ENCODE peak calls at places on chromosomes 16 and 17, in six cellular contexts. One of them, this sample, is unnamed.
A peak's percentile ranks its signal among the peaks of the same experiment; 100 is the strongest.

GRCh38 chr17:18139949-18140348 is 31.4 kb downstream of the MYO15A start:
- DNase-seq in mammary epithelial cell: no peak
- DNase-seq in transverse colon: no peak
- DNase-seq in fibroblast of the aortic adventitia: peak; percentile 16
- DNase-seq in cardiac fibroblast: peak; percentile 33
- DNase-seq in fibroblast of lung: no peak
- DNase-seq in this sample: no peak

GRCh38 chr17:68197091-68197996 is 50.5 kb upstream of the AMZ2 start:
- DNase-seq in mammary epithelial cell: no peak
- DNase-seq in transverse colon: peak; percentile 36
- DNase-seq in fibroblast of the aortic adventitia: no peak
- DNase-seq in cardiac fibroblast: no peak
- DNase-seq in fibroblast of lung: no peak
- DNase-seq in this sample: no peak

GRCh38 chr17:65916425-65916824 is 275.5 kb downstream of the CEP112 start:
- DNase-seq in mammary epithelial cell: no peak
- DNase-seq in transverse colon: no peak
- DNase-seq in fibroblast of the aortic adventitia: no peak
- DNase-seq in cardiac fibroblast: no peak
- DNase-seq in fibroblast of lung: no peak
- DNase-seq in this sample: no peak

GRCh38 chr17:62134397-62134796 is 69.3 kb upstream of the MED13 start:
- DNase-seq in mammary epithelial cell: no peak
- DNase-seq in transverse colon: no peak
- DNase-seq in fibroblast of the aortic adventitia: peak; percentile 6
- DNase-seq in cardiac fibroblast: peak; percentile 27
- DNase-seq in fibroblast of lung: peak; percentile 59
- DNase-seq in this sample: no peak

GRCh38 chr17:15928286-15928785 is 16.6 kb upstream of the ADORA2B start:
- DNase-seq in mammary epithelial cell: no peak
- DNase-seq in transverse colon: no peak
- DNase-seq in fibroblast of the aortic adventitia: peak; percentile 52
- DNase-seq in cardiac fibroblast: no peak
- DNase-seq in fibroblast of lung: no peak
- DNase-seq in this sample: no peak

GRCh38 chr16:67942200-67942509 is 1.8 kb downstream of the LCAT start:
- DNase-seq in mammary epithelial cell: no peak
- DNase-seq in transverse colon: no peak
- DNase-seq in fibroblast of the aortic adventitia: peak; percentile 30
- DNase-seq in cardiac fibroblast: peak; percentile 39
- DNase-seq in fibroblast of lung: no peak
- DNase-seq in this sample: no peak

GRCh38 chr17:66716236-66717026 is 118.5 kb upstream of the CACNG5 start:
- DNase-seq in mammary epithelial cell: no peak
- DNase-seq in transverse colon: no peak
- DNase-seq in fibroblast of the aortic adventitia: peak; percentile 34
- DNase-seq in cardiac fibroblast: no peak
- DNase-seq in fibroblast of lung: peak; percentile 39
- DNase-seq in this sample: no peak

GRCh38 chr16:6081320-6081976 is 983.9 kb upstream of the EEF2KMT start:
- DNase-seq in mammary epithelial cell: peak; percentile 9
- DNase-seq in transverse colon: peak; percentile 37
- DNase-seq in fibroblast of the aortic adventitia: no peak
- DNase-seq in cardiac fibroblast: peak; percentile 3
- DNase-seq in fibroblast of lung: peak; percentile 9
- DNase-seq in this sample: peak; percentile 67

GRCh38 chr17:14329900-14330491 is 29.1 kb downstream of the HS3ST3B1 start:
- DNase-seq in mammary epithelial cell: no peak
- DNase-seq in transverse colon: no peak
- DNase-seq in fibroblast of the aortic adventitia: no peak
- DNase-seq in cardiac fibroblast: no peak
- DNase-seq in fibroblast of lung: no peak
- DNase-seq in this sample: no peak

GRCh38 chr17:14330492-14330920 is 29.6 kb downstream of the HS3ST3B1 start:
- DNase-seq in mammary epithelial cell: no peak
- DNase-seq in transverse colon: peak; percentile 12
- DNase-seq in fibroblast of the aortic adventitia: no peak
- DNase-seq in cardiac fibroblast: no peak
- DNase-seq in fibroblast of lung: peak; percentile 42
- DNase-seq in this sample: no peak

GRCh38 chr17:14332331-14332730 is 31.4 kb downstream of the HS3ST3B1 start:
- DNase-seq in mammary epithelial cell: no peak
- DNase-seq in transverse colon: no peak
- DNase-seq in fibroblast of the aortic adventitia: no peak
- DNase-seq in cardiac fibroblast: no peak
- DNase-seq in fibroblast of lung: no peak
- DNase-seq in this sample: no peak

GRCh38 chr17:14331982-14332298 is 31.1 kb downstream of the HS3ST3B1 start:
- DNase-seq in mammary epithelial cell: no peak
- DNase-seq in transverse colon: no peak
- DNase-seq in fibroblast of the aortic adventitia: no peak
- DNase-seq in cardiac fibroblast: no peak
- DNase-seq in fibroblast of lung: no peak
- DNase-seq in this sample: no peak

DNA sequence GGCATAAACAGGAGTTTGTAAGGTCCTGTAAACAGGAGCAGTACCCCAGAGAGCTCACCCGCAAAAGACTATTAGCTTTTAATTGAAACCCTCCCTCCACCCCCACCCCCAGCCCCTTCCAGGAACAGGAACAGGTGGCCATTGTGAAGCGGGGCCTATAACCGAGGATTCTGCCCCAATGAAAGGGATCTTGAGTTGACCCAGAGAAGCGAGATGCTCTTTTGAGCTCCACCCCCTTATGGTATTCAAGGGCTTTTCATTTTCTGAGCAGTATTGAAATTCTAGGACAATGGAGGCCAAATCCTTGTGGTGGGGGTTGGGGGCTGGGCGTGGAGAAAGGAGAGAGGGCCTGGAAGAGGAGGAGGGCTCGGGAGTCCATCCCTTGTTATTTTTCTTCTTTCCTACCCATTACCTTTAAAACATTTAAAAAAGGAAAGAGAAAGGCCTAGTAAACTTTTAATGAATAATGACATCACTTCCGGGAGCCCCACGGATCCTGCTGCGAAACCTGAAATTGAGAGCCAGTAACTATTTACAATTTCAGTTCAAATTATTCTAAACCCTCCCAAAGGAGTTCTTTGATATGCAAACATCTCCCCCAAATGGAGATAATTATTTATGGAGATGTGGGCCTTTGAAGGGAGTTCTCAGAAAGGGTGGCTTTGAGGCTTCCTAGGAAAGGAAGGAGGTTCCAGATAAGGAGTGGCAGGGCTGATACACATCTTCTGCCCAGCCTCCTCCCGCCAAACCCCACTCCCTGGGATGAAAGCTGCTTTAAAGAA is 30.5 kb downstream of the HS3ST3B1 start:
- DNase-seq in mammary epithelial cell: no peak
- DNase-seq in transverse colon: no peak
- DNase-seq in fibroblast of the aortic adventitia: no peak
- DNase-seq in cardiac fibroblast: no peak
- DNase-seq in fibroblast of lung: no peak
- DNase-seq in this sample: no peak
- H3K4me3 ChIP-seq in mammary epithelial cell: no peak overlapping the region
- H3K4me3 ChIP-seq in transverse colon: no peak overlapping the region
- H3K4me3 ChIP-seq in fibroblast of the aortic adventitia: no peak overlapping the region
- H3K4me3 ChIP-seq in cardiac fibroblast: no peak overlapping the region
- H3K4me3 ChIP-seq in fibroblast of lung: no peak overlapping the region
- H3K4me3 ChIP-seq in this sample: no peak overlapping the region

GRCh38 chr17:51850206-51850605 is 308.3 kb downstream of the CA10 start:
- DNase-seq in mammary epithelial cell: no peak
- DNase-seq in transverse colon: no peak
- DNase-seq in fibroblast of the aortic adventitia: no peak
- DNase-seq in cardiac fibroblast: no peak
- DNase-seq in fibroblast of lung: no peak
- DNase-seq in this sample: no peak
- TF ChIP-seq CTCF in mammary epithelial cell: peak; percentile 16
- TF ChIP-seq CTCF in transverse colon: no peak
- TF ChIP-seq CTCF in fibroblast of the aortic adventitia: no peak
- TF ChIP-seq CTCF in cardiac fibroblast: no peak
- TF ChIP-seq CTCF in fibroblast of lung: no peak
- TF ChIP-seq CTCF in this sample: no peak

GRCh38 chr16:54287018-54287757 is 601 bp upstream of the IRX3 start:
- DNase-seq in mammary epithelial cell: no peak
- DNase-seq in transverse colon: no peak
- DNase-seq in fibroblast of the aortic adventitia: no peak
- DNase-seq in cardiac fibroblast: no peak
- DNase-seq in fibroblast of lung: no peak
- DNase-seq in this sample: no peak

GRCh38 chr16:54288592-54289241 is 2.1 kb upstream of the IRX3 start:
- DNase-seq in mammary epithelial cell: no peak
- DNase-seq in transverse colon: no peak
- DNase-seq in fibroblast of the aortic adventitia: no peak
- DNase-seq in cardiac fibroblast: no peak
- DNase-seq in fibroblast of lung: no peak
- DNase-seq in this sample: no peak

GRCh38 chr16:54286330-54287017 is at the start of gene IRX3:
- DNase-seq in mammary epithelial cell: peak; percentile 94
- DNase-seq in transverse colon: peak; percentile 13
- DNase-seq in fibroblast of the aortic adventitia: peak; percentile 87
- DNase-seq in cardiac fibroblast: peak; percentile 94
- DNase-seq in fibroblast of lung: peak; percentile 84
- DNase-seq in this sample: no peak

GRCh38 chr16:54289242-54290051 is 2.9 kb upstream of the IRX3 start:
- DNase-seq in mammary epithelial cell: no peak
- DNase-seq in transverse colon: no peak
- DNase-seq in fibroblast of the aortic adventitia: no peak
- DNase-seq in cardiac fibroblast: no peak
- DNase-seq in fibroblast of lung: no peak
- DNase-seq in this sample: no peak

GRCh38 chr16:54287758-54288591 is 1.4 kb upstream of the IRX3 start:
- DNase-seq in mammary epithelial cell: no peak
- DNase-seq in transverse colon: no peak
- DNase-seq in fibroblast of the aortic adventitia: no peak
- DNase-seq in cardiac fibroblast: peak; percentile 9
- DNase-seq in fibroblast of lung: no peak
- DNase-seq in this sample: no peak
- H3K4me3 ChIP-seq in mammary epithelial cell: peak overlapping the region; percentile 66
- H3K4me3 ChIP-seq in transverse colon: no peak overlapping the region
- H3K4me3 ChIP-seq in fibroblast of the aortic adventitia: peak overlapping the region; percentile 68
- H3K4me3 ChIP-seq in cardiac fibroblast: peak overlapping the region; percentile 62
- H3K4me3 ChIP-seq in fibroblast of lung: peak overlapping the region; percentile 51
- H3K4me3 ChIP-seq in this sample: no peak overlapping the region

DNA sequence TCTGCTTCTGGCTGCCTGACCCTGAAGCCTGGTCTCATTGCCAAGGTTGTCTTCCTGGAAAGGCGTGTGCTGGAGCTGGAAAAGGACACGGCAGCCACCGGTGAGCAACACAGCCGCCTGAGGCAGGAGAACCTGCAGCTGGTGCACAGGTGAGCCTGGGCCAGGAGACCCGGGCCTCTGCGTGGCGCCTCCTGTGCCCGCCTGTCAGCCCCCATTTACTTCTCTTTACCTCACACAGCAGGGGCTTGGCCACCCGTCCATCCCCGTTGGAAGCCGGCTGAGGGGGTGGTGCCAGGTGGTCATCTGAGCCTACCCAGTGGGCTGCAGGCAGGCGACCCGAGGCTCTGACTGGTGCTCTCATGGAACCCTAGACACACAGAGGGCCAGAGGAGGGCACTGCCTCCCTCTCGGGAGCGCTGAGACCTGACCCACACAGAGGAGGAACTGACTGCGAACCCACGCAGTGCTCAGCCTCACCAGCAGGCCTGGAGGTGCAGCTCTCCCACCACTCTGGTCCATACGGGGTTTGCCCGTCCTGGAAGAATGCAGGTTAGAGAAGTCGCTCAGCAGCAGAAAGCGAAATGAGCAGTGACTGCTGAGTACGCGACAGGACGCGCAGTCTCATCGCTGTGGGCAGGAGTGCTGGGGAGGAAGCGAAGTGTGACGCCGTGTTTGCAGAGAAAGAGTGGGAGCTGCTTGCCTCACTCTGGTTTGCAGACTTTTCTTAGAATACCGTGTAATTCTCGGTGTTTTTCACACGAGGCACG is 21.9 kb upstream of the CAPN15 start:
- DNase-seq in mammary epithelial cell: no peak
- DNase-seq in transverse colon: no peak
- DNase-seq in fibroblast of the aortic adventitia: no peak
- DNase-seq in cardiac fibroblast: no peak
- DNase-seq in fibroblast of lung: no peak
- DNase-seq in this sample: peak; percentile 50
- TF ChIP-seq CTCF in mammary epithelial cell: no peak
- TF ChIP-seq CTCF in transverse colon: no peak
- TF ChIP-seq CTCF in fibroblast of the aortic adventitia: no peak
- TF ChIP-seq CTCF in cardiac fibroblast: no peak
- TF ChIP-seq CTCF in fibroblast of lung: no peak
- TF ChIP-seq CTCF in this sample: no peak